ENCODE peak calls at places on chromosomes 11 and 22, in four cellular contexts. N, P, E and S are unnamed samples.

GRCh38 chr11:131796089-131796488 is 425.7 kb downstream of the NTM start:
- DNase-seq in P (no peak), N (no peak), E (no peak), S (no peak)

GRCh38 chr11:109641549-109641948 is 219.6 kb downstream of the C11orf87 start:
- DNase-seq in E (no peak), P (peak; percentile 38), N (peak; percentile 49), S (peak; percentile 34)

GRCh38 chr11:2194877-2195755 is 23.5 kb upstream of the TH start:
- DNase-seq in N (peak; percentile 76), P (peak; percentile 6), E (no peak), S (peak; percentile 57)

GRCh38 chr11:68666854-68667253 is 17.5 kb upstream of the GAL start:
- DNase-seq in P (no peak), N (no peak), E (no peak), S (no peak)

GRCh38 chr11:85088286-85088685 is 538.9 kb downstream of the DLG2 start:
- DNase-seq in E (no peak), P (peak; percentile 71), N (no peak), S (peak; percentile 29)

GRCh38 chr22:46045459-46046298 is 68.7 kb upstream of the WNT7B start:
- DNase-seq in N (no peak), E (peak; percentile 76), P (no peak), S (no peak)

GRCh38 chr22:50305658-50306566 is 1.5 kb downstream of the PLXNB2 start:
- DNase-seq in P (peak; percentile 95), N (no peak), E (peak; percentile 97), S (peak; percentile 95)

GRCh38 chr22:23183107-23183698 is 2.9 kb downstream of the BCR start:
- DNase-seq in P (peak; percentile 66), E (peak; percentile 81), N (peak; percentile 79), S (peak; percentile 55)

GRCh38 chr11:69378303-69379141 is 84.6 kb downstream of the MYEOV start:
- DNase-seq in E (peak; percentile 55), P (no peak), N (no peak), S (no peak)

GRCh38 chr11:22725079-22725478 is 58.7 kb downstream of the GAS2 start:
- DNase-seq in P (peak; percentile 1), N (no peak), E (no peak), S (no peak)

GRCh38 chr11:12482839-12483238 is 105.5 kb downstream of the PARVA start:
- DNase-seq in P (no peak), N (no peak), E (no peak), S (no peak)

GRCh38 chr11:95098826-95099225 is 9.2 kb downstream of the ENDOD1 start:
- DNase-seq in E (no peak), N (no peak), P (no peak), S (no peak)

GRCh38 chr11:65645710-65646109 is 7.8 kb downstream of the SIPA1 start:
- DNase-seq in P (peak; percentile 55), E (no peak), N (no peak), S (peak; percentile 53)

GRCh38 chr11:120061036-120061760 is 76.7 kb downstream of the TRIM29 start:
- DNase-seq in E (no peak), N (no peak), P (no peak), S (no peak)

GRCh38 chr22:41934284-41935014 is 7.8 kb upstream of the TNFRSF13C start:
- DNase-seq in E (no peak), N (no peak), P (no peak), S (no peak)
- H3K9ac ChIP-seq in E (no peak overlapping the region), N (no peak overlapping the region), P (no peak overlapping the region), S (no peak overlapping the region)

GRCh38 chr11:96680515-96680914 is 290.7 kb downstream of the JRKL start:
- DNase-seq in E (no peak), P (no peak), N (no peak), S (no peak)
- H3K4me1 ChIP-seq in E (no peaks in the 10 kb centered on the region), P (no peaks in the 10 kb centered on the region), N (no peaks in the 10 kb centered on the region), S (no peaks in the 10 kb centered on the region)

GRCh38 chr11:111512296-111513239 is at the start of gene BTG4:
- DNase-seq in E (peak; percentile 73), P (no peak), N (peak; percentile 56), S (no peak)

GRCh38 chr11:111510311-111510710 is 1.9 kb downstream of the BTG4 start:
- DNase-seq in N (no peak), E (no peak), P (peak; percentile 18), S (peak; percentile 44)

GRCh38 chr11:111514216-111515031 is at the start of gene HOATZ:
- DNase-seq in E (no peak), P (no peak), N (peak; percentile 83), S (no peak)

GRCh38 chr11:111515591-111515990 is 1.0 kb downstream of the HOATZ start:
- DNase-seq in P (no peak), N (no peak), E (no peak), S (no peak)

GRCh38 chr11:111513240-111513605 is 1.0 kb upstream of the BTG4 start:
- DNase-seq in E (no peak), N (no peak), P (no peak), S (no peak)
- H3K9ac ChIP-seq in E (no peak overlapping the region), N (no peak overlapping the region), P (no peak overlapping the region), S (peak overlapping the region; percentile 75)

GRCh38 chr11:58578136-58578634 is 678 bp upstream of the ZFP91 start:
- DNase-seq in P (peak; percentile 99), N (peak; percentile 94), E (peak; percentile 98), S (peak; percentile 98)

GRCh38 chr11:58576792-58577440 is 1.3 kb upstream of the LPXN start:
- DNase-seq in P (peak; percentile 66), N (no peak), E (no peak), S (peak; percentile 74)

GRCh38 chr11:58579192-58580129 is 598 bp downstream of the ZFP91 start:
- DNase-seq in E (peak; percentile 97), N (peak; percentile 87), P (peak; percentile 91), S (peak; percentile 97)

GRCh38 chr11:58578635-58579191 is at the start of gene ZFP91:
- DNase-seq in P (peak; percentile 98), N (peak; percentile 96), E (peak; percentile 99), S (peak; percentile 100)

DNA sequence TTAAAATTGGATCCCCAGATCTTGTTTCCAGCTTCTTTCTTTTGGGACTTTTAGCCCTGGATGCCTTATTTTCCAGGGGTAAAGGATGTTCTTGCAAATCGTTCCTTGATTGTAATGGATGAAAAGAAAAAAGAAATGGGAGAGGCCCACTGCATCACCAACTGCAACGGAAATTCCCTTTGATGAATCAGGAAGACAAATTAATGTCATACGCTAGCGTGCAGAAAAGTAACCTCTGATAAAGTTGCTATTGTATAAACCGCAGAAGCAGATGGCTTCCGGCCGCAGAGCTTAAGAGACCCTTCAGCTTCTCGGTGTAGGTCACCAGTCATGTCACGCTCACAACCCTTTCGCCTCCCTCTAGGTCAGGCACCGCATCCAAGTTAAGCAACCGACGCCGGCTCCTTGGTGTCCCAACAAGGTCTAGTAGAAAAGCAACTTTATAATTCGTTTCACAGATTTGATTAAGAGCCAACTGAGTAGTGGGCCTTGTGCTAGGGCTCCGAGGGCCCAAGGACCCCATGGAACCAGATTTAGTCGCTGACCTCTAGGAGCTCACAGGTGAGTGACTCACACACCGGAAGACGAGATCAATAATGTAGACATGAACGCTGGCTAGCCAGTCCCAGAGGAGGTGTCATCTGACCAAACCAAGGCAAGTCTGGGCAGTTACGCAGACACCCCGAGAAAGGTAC is 1.3 kb upstream of the ZFP91 start:
- DNase-seq in P (peak; percentile 97), E (peak; percentile 86), N (no peak), S (peak; percentile 87)
- H3K4me1 ChIP-seq in P (peaks cover 15% of the 10 kb centered on the region), E (peaks cover 32% of the 10 kb centered on the region), N (peaks cover 3% of the 10 kb centered on the region), S (peaks cover 68% of the 10 kb centered on the region)

DNA sequence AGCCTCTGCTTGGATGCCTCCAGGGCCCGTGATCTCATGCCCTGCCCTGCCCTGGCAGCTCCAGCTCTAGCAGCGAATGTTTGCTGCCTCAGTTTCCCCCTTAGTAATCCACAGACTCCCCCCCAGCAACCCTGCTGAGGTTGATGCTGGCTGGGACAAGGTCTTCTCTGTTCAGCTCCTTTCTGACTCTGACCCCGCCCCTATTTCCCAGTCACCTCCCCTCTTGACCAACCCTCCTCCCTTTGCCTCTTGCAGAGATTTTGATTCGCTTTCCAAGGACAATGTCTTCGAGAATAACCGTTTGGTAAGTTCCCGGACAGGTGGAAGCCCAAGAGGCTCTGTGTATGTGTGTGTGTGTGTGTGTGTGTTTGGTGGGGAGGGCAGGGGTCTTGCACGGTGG is 5.6 kb downstream of the MICALL1 start:
- DNase-seq in P (no peak), N (no peak), E (no peak), S (no peak)
- H3K9ac ChIP-seq in P (no peak overlapping the region), N (no peak overlapping the region), E (no peak overlapping the region), S (no peak overlapping the region)

GRCh38 chr11:96194571-96194970 is 148.4 kb downstream of the MAML2 start:
- DNase-seq in E (no peak), P (no peak), N (no peak), S (no peak)
- H3K4me1 ChIP-seq in E (peaks cover 10% of the 10 kb centered on the region), P (peaks cover 22% of the 10 kb centered on the region), N (peaks cover 19% of the 10 kb centered on the region), S (peaks cover 29% of the 10 kb centered on the region)

GRCh38 chr11:76663912-76664440 is 6.6 kb downstream of the LRRC32 start:
- DNase-seq in N (no peak), P (no peak), E (peak; percentile 49), S (no peak)

GRCh38 chr11:76664578-76665061 is 5.9 kb downstream of the LRRC32 start:
- DNase-seq in P (no peak), E (peak; percentile 73), N (peak; percentile 25), S (no peak)

GRCh38 chr11:76665921-76666351 is 4.6 kb downstream of the LRRC32 start:
- DNase-seq in E (peak; percentile 55), N (peak; percentile 14), P (no peak), S (no peak)

GRCh38 chr11:76666408-76666807 is 4.1 kb downstream of the LRRC32 start:
- DNase-seq in N (peak; percentile 46), P (peak; percentile 46), E (peak; percentile 90), S (peak; percentile 20)

DNA sequence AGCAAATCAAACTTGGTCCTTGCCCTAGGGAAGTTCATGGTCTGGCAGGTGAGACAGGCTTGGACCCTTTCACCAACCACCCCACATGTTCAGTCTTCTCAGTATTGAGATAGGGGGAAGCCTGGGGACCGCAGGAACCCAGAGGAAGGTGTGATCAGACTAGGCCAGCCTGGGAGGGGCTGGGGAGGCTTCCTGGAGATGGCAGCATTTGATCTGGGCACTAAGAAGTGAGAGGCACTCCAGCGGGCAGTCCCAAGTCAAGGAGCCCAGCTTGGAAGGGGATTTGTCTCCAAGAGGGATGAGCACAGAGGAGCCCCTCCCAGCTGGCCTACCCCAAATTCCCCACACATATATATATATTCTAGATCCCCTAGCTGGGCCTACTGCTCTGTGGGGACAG is 5.4 kb downstream of the LRRC32 start:
- DNase-seq in E (peak; percentile 40), N (peak; percentile 15), P (no peak), S (no peak)
- H3K9ac ChIP-seq in E (no peak overlapping the region), N (no peak overlapping the region), P (no peak overlapping the region), S (peak overlapping the region; percentile 91)

GRCh38 chr11:83713701-83714100 is 427.5 kb upstream of the CCDC90B start:
- DNase-seq in N (no peak), E (no peak), P (peak; percentile 3), S (peak; percentile 22)
- H3K4me1 ChIP-seq in N (no peaks in the 10 kb centered on the region), E (no peaks in the 10 kb centered on the region), P (no peaks in the 10 kb centered on the region), S (peaks cover 8% of the 10 kb centered on the region)

DNA sequence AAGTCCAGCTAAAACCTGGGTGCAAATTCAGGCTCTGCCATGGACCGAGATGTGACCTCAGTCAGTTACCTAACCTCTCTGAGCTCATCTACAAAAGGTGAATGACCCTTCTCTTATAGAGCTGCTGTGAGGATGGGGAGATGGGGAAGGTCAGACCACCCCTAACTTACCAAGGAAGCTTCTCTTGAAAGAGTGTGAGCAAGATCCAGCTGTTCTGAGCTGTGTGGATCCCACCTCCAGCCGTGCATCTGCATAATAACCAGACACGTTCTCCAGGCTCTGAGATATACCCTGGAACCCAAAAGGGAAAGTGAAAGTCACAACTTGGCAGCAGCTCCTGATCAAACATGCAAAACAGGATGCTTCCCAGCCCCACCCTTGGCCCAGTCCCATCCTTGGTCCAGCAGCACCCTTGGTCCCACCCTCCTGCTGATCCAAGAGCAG is at the start of gene APOL3:
- DNase-seq in P (peak; percentile 47), N (no peak), E (peak; percentile 89), S (peak; percentile 57)
- H3K9ac ChIP-seq in P (no peak within 1 kb of the TSS), N (no peak within 1 kb of the TSS), E (peak within 1 kb of the TSS; percentile 52), S (peak within 1 kb of the TSS; percentile 79)